ENCODE peak calls at places on chromosomes 5 and 9, in seven cellular contexts. One of them, this sample, is unnamed.

GRCh38 chr5:172569862-172570558 is 71.1 kb upstream of the NEURL1B start:
- DNase-seq in spleen: no peak
- DNase-seq in activated CD4-positive, alpha-beta T cell treated with anti-CD3 and anti-CD28 coated beads for 4 hours: no peak
- DNase-seq in G401: no peak
- DNase-seq in AG09309: no peak
- DNase-seq in stimulated activated CD4-positive, alpha-beta T cell treated with anti-CD3 and anti-CD28 coated beads, Interleukin-15, amount 100 ng/mL, for 24 hours: no peak
- DNase-seq in KBM-7: no peak
- DNase-seq in this sample: no peak

GRCh38 chr5:145987871-145988270 is 51.5 kb downstream of the SH3RF2 start:
- DNase-seq in activated CD4-positive, alpha-beta T cell treated with anti-CD3 and anti-CD28 coated beads for 4 hours: no peak
- DNase-seq in AG09309: no peak
- DNase-seq in spleen: no peak
- DNase-seq in G401: no peak
- DNase-seq in stimulated activated CD4-positive, alpha-beta T cell treated with anti-CD3 and anti-CD28 coated beads, Interleukin-15, amount 100 ng/mL, for 24 hours: no peak
- DNase-seq in KBM-7: no peak
- DNase-seq in this sample: no peak

GRCh38 chr9:3292311-3292710 is 233.5 kb downstream of the RFX3 start:
- DNase-seq in G401: no peak
- DNase-seq in AG09309: no peak
- DNase-seq in activated CD4-positive, alpha-beta T cell treated with anti-CD3 and anti-CD28 coated beads for 4 hours: no peak
- DNase-seq in spleen: no peak
- DNase-seq in KBM-7: no peak
- DNase-seq in stimulated activated CD4-positive, alpha-beta T cell treated with anti-CD3 and anti-CD28 coated beads, Interleukin-15, amount 100 ng/mL, for 24 hours: no peak
- DNase-seq in this sample: no peak

GRCh38 chr9:105154723-105155191 is 89.7 kb upstream of the SLC44A1 start:
- DNase-seq in spleen: no peak
- DNase-seq in AG09309: no peak
- DNase-seq in activated CD4-positive, alpha-beta T cell treated with anti-CD3 and anti-CD28 coated beads for 4 hours: no peak
- DNase-seq in G401: no peak
- DNase-seq in KBM-7: peak; percentile 39
- DNase-seq in stimulated activated CD4-positive, alpha-beta T cell treated with anti-CD3 and anti-CD28 coated beads, Interleukin-15, amount 100 ng/mL, for 24 hours: no peak
- DNase-seq in this sample: no peak

GRCh38 chr5:98064118-98064517 is 709.3 kb upstream of the RGMB start:
- DNase-seq in activated CD4-positive, alpha-beta T cell treated with anti-CD3 and anti-CD28 coated beads for 4 hours: no peak
- DNase-seq in KBM-7: no peak
- DNase-seq in AG09309: no peak
- DNase-seq in G401: no peak
- DNase-seq in spleen: no peak
- DNase-seq in stimulated activated CD4-positive, alpha-beta T cell treated with anti-CD3 and anti-CD28 coated beads, Interleukin-15, amount 100 ng/mL, for 24 hours: no peak
- DNase-seq in this sample: no peak

GRCh38 chr9:134936762-134937555 is 19.2 kb upstream of the FCN1 start:
- DNase-seq in activated CD4-positive, alpha-beta T cell treated with anti-CD3 and anti-CD28 coated beads for 4 hours: no peak
- DNase-seq in stimulated activated CD4-positive, alpha-beta T cell treated with anti-CD3 and anti-CD28 coated beads, Interleukin-15, amount 100 ng/mL, for 24 hours: no peak
- DNase-seq in G401: no peak
- DNase-seq in AG09309: no peak
- DNase-seq in KBM-7: peak; percentile 25
- DNase-seq in spleen: peak; percentile 64
- DNase-seq in this sample: no peak

GRCh38 chr5:141811287-141812155 is 66.7 kb downstream of the PCDH1 start:
- DNase-seq in KBM-7: peak; percentile 29
- DNase-seq in AG09309: no peak
- DNase-seq in spleen: peak; percentile 73
- DNase-seq in activated CD4-positive, alpha-beta T cell treated with anti-CD3 and anti-CD28 coated beads for 4 hours: peak; percentile 14
- DNase-seq in stimulated activated CD4-positive, alpha-beta T cell treated with anti-CD3 and anti-CD28 coated beads, Interleukin-15, amount 100 ng/mL, for 24 hours: peak; percentile 49
- DNase-seq in G401: peak; percentile 87
- DNase-seq in this sample: no peak

GRCh38 chr9:77063645-77064285 is 44.3 kb downstream of the FOXB2 start:
- DNase-seq in stimulated activated CD4-positive, alpha-beta T cell treated with anti-CD3 and anti-CD28 coated beads, Interleukin-15, amount 100 ng/mL, for 24 hours: no peak
- DNase-seq in G401: no peak
- DNase-seq in KBM-7: no peak
- DNase-seq in AG09309: peak; percentile 46
- DNase-seq in spleen: no peak
- DNase-seq in activated CD4-positive, alpha-beta T cell treated with anti-CD3 and anti-CD28 coated beads for 4 hours: no peak
- DNase-seq in this sample: peak; percentile 10

GRCh38 chr9:106532616-106533015 is 330.4 kb upstream of the ZNF462 start:
- DNase-seq in AG09309: no peak
- DNase-seq in KBM-7: no peak
- DNase-seq in activated CD4-positive, alpha-beta T cell treated with anti-CD3 and anti-CD28 coated beads for 4 hours: no peak
- DNase-seq in G401: no peak
- DNase-seq in spleen: no peak
- DNase-seq in stimulated activated CD4-positive, alpha-beta T cell treated with anti-CD3 and anti-CD28 coated beads, Interleukin-15, amount 100 ng/mL, for 24 hours: no peak
- DNase-seq in this sample: no peak

GRCh38 chr5:37721447-37721871 is 118.4 kb downstream of the GDNF start:
- DNase-seq in spleen: no peak
- DNase-seq in KBM-7: no peak
- DNase-seq in AG09309: no peak
- DNase-seq in activated CD4-positive, alpha-beta T cell treated with anti-CD3 and anti-CD28 coated beads for 4 hours: no peak
- DNase-seq in stimulated activated CD4-positive, alpha-beta T cell treated with anti-CD3 and anti-CD28 coated beads, Interleukin-15, amount 100 ng/mL, for 24 hours: peak; percentile 53
- DNase-seq in G401: no peak
- DNase-seq in this sample: no peak

GRCh38 chr5:131324311-131324710 is 60.5 kb downstream of the CDC42SE2 start:
- DNase-seq in stimulated activated CD4-positive, alpha-beta T cell treated with anti-CD3 and anti-CD28 coated beads, Interleukin-15, amount 100 ng/mL, for 24 hours: no peak
- DNase-seq in activated CD4-positive, alpha-beta T cell treated with anti-CD3 and anti-CD28 coated beads for 4 hours: no peak
- DNase-seq in G401: peak; percentile 47
- DNase-seq in AG09309: no peak
- DNase-seq in spleen: no peak
- DNase-seq in KBM-7: no peak
- DNase-seq in this sample: no peak

GRCh38 chr9:131033269-131034224 is 24.6 kb downstream of the LAMC3 start:
- DNase-seq in AG09309: no peak
- DNase-seq in KBM-7: no peak
- DNase-seq in stimulated activated CD4-positive, alpha-beta T cell treated with anti-CD3 and anti-CD28 coated beads, Interleukin-15, amount 100 ng/mL, for 24 hours: no peak
- DNase-seq in activated CD4-positive, alpha-beta T cell treated with anti-CD3 and anti-CD28 coated beads for 4 hours: no peak
- DNase-seq in spleen: no peak
- DNase-seq in G401: no peak
- DNase-seq in this sample: no peak

GRCh38 chr5:6583049-6583880 is 49.6 kb downstream of the NSUN2 start:
- DNase-seq in KBM-7: no peak
- DNase-seq in activated CD4-positive, alpha-beta T cell treated with anti-CD3 and anti-CD28 coated beads for 4 hours: no peak
- DNase-seq in G401: peak; percentile 28
- DNase-seq in AG09309: no peak
- DNase-seq in spleen: no peak
- DNase-seq in stimulated activated CD4-positive, alpha-beta T cell treated with anti-CD3 and anti-CD28 coated beads, Interleukin-15, amount 100 ng/mL, for 24 hours: peak; percentile 40
- DNase-seq in this sample: no peak

GRCh38 chr5:1173485-1174070 is 27.8 kb upstream of the SLC6A19 start:
- DNase-seq in activated CD4-positive, alpha-beta T cell treated with anti-CD3 and anti-CD28 coated beads for 4 hours: no peak
- DNase-seq in KBM-7: no peak
- DNase-seq in stimulated activated CD4-positive, alpha-beta T cell treated with anti-CD3 and anti-CD28 coated beads, Interleukin-15, amount 100 ng/mL, for 24 hours: no peak
- DNase-seq in G401: no peak
- DNase-seq in AG09309: no peak
- DNase-seq in spleen: no peak
- DNase-seq in this sample: no peak

GRCh38 chr9:133737071-133737773 is 930 bp downstream of the SARDH start:
- DNase-seq in AG09309: no peak
- DNase-seq in stimulated activated CD4-positive, alpha-beta T cell treated with anti-CD3 and anti-CD28 coated beads, Interleukin-15, amount 100 ng/mL, for 24 hours: no peak
- DNase-seq in spleen: no peak
- DNase-seq in KBM-7: no peak
- DNase-seq in activated CD4-positive, alpha-beta T cell treated with anti-CD3 and anti-CD28 coated beads for 4 hours: no peak
- DNase-seq in G401: no peak
- DNase-seq in this sample: no peak

GRCh38 chr5:177071671-177072385 is 14.9 kb upstream of the FGFR4 start:
- DNase-seq in stimulated activated CD4-positive, alpha-beta T cell treated with anti-CD3 and anti-CD28 coated beads, Interleukin-15, amount 100 ng/mL, for 24 hours: peak; percentile 79
- DNase-seq in KBM-7: peak; percentile 93
- DNase-seq in spleen: no peak
- DNase-seq in G401: peak; percentile 86
- DNase-seq in activated CD4-positive, alpha-beta T cell treated with anti-CD3 and anti-CD28 coated beads for 4 hours: peak; percentile 61
- DNase-seq in AG09309: peak; percentile 51
- DNase-seq in this sample: peak; percentile 69

GRCh38 chr9:18994263-18994916 is 38.6 kb downstream of the SAXO1 start:
- DNase-seq in G401: no peak
- DNase-seq in KBM-7: no peak
- DNase-seq in activated CD4-positive, alpha-beta T cell treated with anti-CD3 and anti-CD28 coated beads for 4 hours: no peak
- DNase-seq in spleen: no peak
- DNase-seq in stimulated activated CD4-positive, alpha-beta T cell treated with anti-CD3 and anti-CD28 coated beads, Interleukin-15, amount 100 ng/mL, for 24 hours: no peak
- DNase-seq in AG09309: no peak
- DNase-seq in this sample: no peak

GRCh38 chr9:127796899-127797370 is 5.7 kb upstream of the FPGS start:
- DNase-seq in AG09309: no peak
- DNase-seq in spleen: no peak
- DNase-seq in activated CD4-positive, alpha-beta T cell treated with anti-CD3 and anti-CD28 coated beads for 4 hours: no peak
- DNase-seq in stimulated activated CD4-positive, alpha-beta T cell treated with anti-CD3 and anti-CD28 coated beads, Interleukin-15, amount 100 ng/mL, for 24 hours: no peak
- DNase-seq in G401: no peak
- DNase-seq in KBM-7: peak; percentile 94
- DNase-seq in this sample: no peak

GRCh38 chr9:131744171-131744714 is 4.4 kb upstream of the RAPGEF1 start:
- DNase-seq in KBM-7: no peak
- DNase-seq in spleen: no peak
- DNase-seq in activated CD4-positive, alpha-beta T cell treated with anti-CD3 and anti-CD28 coated beads for 4 hours: no peak
- DNase-seq in AG09309: no peak
- DNase-seq in stimulated activated CD4-positive, alpha-beta T cell treated with anti-CD3 and anti-CD28 coated beads, Interleukin-15, amount 100 ng/mL, for 24 hours: no peak
- DNase-seq in G401: no peak
- DNase-seq in this sample: no peak

GRCh38 chr5:134176523-134177196 is at the start of gene SKP1:
- DNase-seq in activated CD4-positive, alpha-beta T cell treated with anti-CD3 and anti-CD28 coated beads for 4 hours: peak; percentile 84
- DNase-seq in stimulated activated CD4-positive, alpha-beta T cell treated with anti-CD3 and anti-CD28 coated beads, Interleukin-15, amount 100 ng/mL, for 24 hours: peak; percentile 88
- DNase-seq in G401: peak; percentile 80
- DNase-seq in spleen: peak; percentile 96
- DNase-seq in KBM-7: peak; percentile 87
- DNase-seq in AG09309: peak; percentile 17
- DNase-seq in this sample: peak; percentile 59

GRCh38 chr5:151470440-151470839 is 23.0 kb downstream of the SLC36A1 start:
- DNase-seq in spleen: no peak
- DNase-seq in activated CD4-positive, alpha-beta T cell treated with anti-CD3 and anti-CD28 coated beads for 4 hours: no peak
- DNase-seq in KBM-7: no peak
- DNase-seq in AG09309: peak; percentile 64
- DNase-seq in G401: peak; percentile 57
- DNase-seq in stimulated activated CD4-positive, alpha-beta T cell treated with anti-CD3 and anti-CD28 coated beads, Interleukin-15, amount 100 ng/mL, for 24 hours: no peak
- DNase-seq in this sample: no peak

This sample was measured in HCT116.